ENCODE peak calls at places on chromosomes 7 and 10, in nine cellular contexts. U, J, M, N, Q, P, R, I and O are unnamed samples.

GRCh38 chr10:102434251-102434913 is 2.0 kb upstream of the CUEDC2 start:
- DNase-seq in U (no peak), J (peak; percentile 64), M (peak; percentile 87), N (no peak), Q (no peak), P (peak; percentile 61), R (peak; percentile 66), I (no peak), O (peak; percentile 93)

GRCh38 chr7:135512135-135512887 is 2.4 kb upstream of the CNOT4 start:
- DNase-seq in U (peak; percentile 71), J (peak; percentile 52), M (peak; percentile 74), N (peak; percentile 51), Q (peak; percentile 69), P (peak; percentile 68), R (peak; percentile 63), I (peak; percentile 34), O (no peak)

GRCh38 chr7:155806096-155806871 is 6.0 kb downstream of the SHH start:
- DNase-seq in U (peak; percentile 61), J (no peak), M (peak; percentile 35), N (no peak), Q (no peak), P (no peak), R (no peak), I (no peak), O (peak; percentile 91)

GRCh38 chr7:41994046-41994745 is 242.8 kb downstream of the GLI3 start:
- DNase-seq in U (no peak), J (no peak), M (peak; percentile 14), N (no peak), Q (no peak), P (no peak), R (no peak), I (no peak), O (no peak)

GRCh38 chr10:23157239-23157661 is 34.9 kb upstream of the PTF1A start:
- DNase-seq in U (no peak), J (no peak), M (no peak), N (no peak), Q (no peak), P (no peak), R (no peak), I (no peak), O (peak; percentile 65)

GRCh38 chr10:26274391-26274790 is 57.8 kb downstream of the GAD2 start:
- DNase-seq in U (no peak), J (no peak), M (no peak), N (no peak), Q (no peak), P (no peak), R (no peak), I (no peak), O (no peak)

GRCh38 chr10:123990889-123991288 is 99.3 kb upstream of the CPXM2 start:
- DNase-seq in U (no peak), J (no peak), M (no peak), N (no peak), Q (no peak), P (no peak), R (no peak), I (no peak), O (no peak)

GRCh38 chr7:130735273-130735716 is 1.3 kb upstream of the KLF14 start:
- DNase-seq in U (no peak), J (no peak), M (no peak), N (no peak), Q (no peak), P (no peak), R (no peak), I (no peak), O (no peak)

GRCh38 chr7:136923111-136923510 is 54.7 kb downstream of the CHRM2 start:
- DNase-seq in U (no peak), J (peak; percentile 77), M (peak; percentile 51), N (peak; percentile 68), Q (no peak), P (peak; percentile 15), R (no peak), I (no peak), O (no peak)

GRCh38 chr7:26201261-26202018 is at the start of gene CBX3:
- DNase-seq in U (peak; percentile 99), J (peak; percentile 70), M (peak; percentile 86), N (peak; percentile 48), Q (peak; percentile 63), P (peak; percentile 76), R (peak; percentile 94), I (peak; percentile 87), O (peak; percentile 97)

GRCh38 chr7:112207106-112207592 is 654 bp downstream of the ZNF277 start:
- DNase-seq in U (no peak), J (no peak), M (no peak), N (no peak), Q (peak; percentile 36), P (no peak), R (no peak), I (no peak), O (peak; percentile 80)

GRCh38 chr7:51276091-51276605 is 40.5 kb downstream of the COBL start:
- DNase-seq in U (no peak), J (no peak), M (no peak), N (no peak), Q (no peak), P (no peak), R (no peak), I (no peak), O (peak; percentile 72)

GRCh38 chr10:77932016-77932715 is 5.6 kb upstream of the DLG5 start:
- DNase-seq in U (no peak), J (no peak), M (no peak), N (no peak), Q (no peak), P (no peak), R (no peak), I (no peak), O (no peak)

GRCh38 chr10:35961501-35961900 is 319.4 kb upstream of the FZD8 start:
- DNase-seq in U (no peak), J (peak; percentile 68), M (peak; percentile 11), N (peak; percentile 65), Q (no peak), P (no peak), R (no peak), I (no peak), O (peak; percentile 9)

GRCh38 chr10:84798333-84798732 is 469.9 kb downstream of the CCSER2 start:
- DNase-seq in U (no peak), J (no peak), M (no peak), N (no peak), Q (no peak), P (no peak), R (no peak), I (no peak), O (no peak)

GRCh38 chr10:11225935-11226334 is 208.3 kb downstream of the CELF2 start:
- DNase-seq in U (no peak), J (no peak), M (no peak), N (no peak), Q (no peak), P (no peak), R (no peak), I (no peak), O (no peak)

GRCh38 chr10:45470098-45471012 is 96.3 kb downstream of the ALOX5 start:
- DNase-seq in U (no peak), J (peak; percentile 87), M (peak; percentile 82), N (peak; percentile 8), Q (no peak), P (peak; percentile 86), R (peak; percentile 46), I (no peak), O (no peak)

DNA sequence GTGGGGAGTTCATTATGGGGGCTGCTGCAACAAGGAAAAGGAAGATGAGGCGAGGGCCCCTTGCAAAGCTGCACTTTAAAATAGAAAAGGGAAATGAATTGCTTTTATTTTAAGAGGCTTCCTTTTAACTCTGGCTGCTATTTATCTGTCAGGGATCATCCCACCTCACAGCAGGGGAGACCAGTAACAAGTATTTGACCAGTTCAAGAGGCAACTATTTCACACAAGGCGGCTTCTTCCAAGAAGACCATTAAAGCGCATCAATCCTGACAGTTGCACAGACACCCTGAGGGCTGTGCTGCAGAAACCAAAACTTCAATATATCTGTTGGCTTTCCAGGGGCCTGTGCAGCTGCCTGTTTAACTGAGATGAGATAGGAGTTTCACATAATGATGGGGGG is 1009.2 kb downstream of the SORCS3 start:
- DNase-seq in U (peak; percentile 58), J (no peak), M (no peak), N (no peak), Q (no peak), P (no peak), R (no peak), I (no peak), O (no peak)
- TF ChIP-seq CTCF in U (no peak), J (no peak), M (no peak), N (no peak), Q (no peak), P (no peak), R (no peak), I (no peak), O (no peak)

GRCh38 chr10:128563904-128564303 is 437.7 kb upstream of the MKI67 start:
- DNase-seq in U (no peak), J (no peak), M (no peak), N (no peak), Q (no peak), P (no peak), R (no peak), I (no peak), O (no peak)
- H3K27ac ChIP-seq in U (no peak overlapping the region), J (no peak overlapping the region), M (no peak overlapping the region), N (no peak overlapping the region), Q (no peak overlapping the region), P (no peak overlapping the region), R (no peak overlapping the region), I (no peak overlapping the region), O (no peak overlapping the region)

DNA sequence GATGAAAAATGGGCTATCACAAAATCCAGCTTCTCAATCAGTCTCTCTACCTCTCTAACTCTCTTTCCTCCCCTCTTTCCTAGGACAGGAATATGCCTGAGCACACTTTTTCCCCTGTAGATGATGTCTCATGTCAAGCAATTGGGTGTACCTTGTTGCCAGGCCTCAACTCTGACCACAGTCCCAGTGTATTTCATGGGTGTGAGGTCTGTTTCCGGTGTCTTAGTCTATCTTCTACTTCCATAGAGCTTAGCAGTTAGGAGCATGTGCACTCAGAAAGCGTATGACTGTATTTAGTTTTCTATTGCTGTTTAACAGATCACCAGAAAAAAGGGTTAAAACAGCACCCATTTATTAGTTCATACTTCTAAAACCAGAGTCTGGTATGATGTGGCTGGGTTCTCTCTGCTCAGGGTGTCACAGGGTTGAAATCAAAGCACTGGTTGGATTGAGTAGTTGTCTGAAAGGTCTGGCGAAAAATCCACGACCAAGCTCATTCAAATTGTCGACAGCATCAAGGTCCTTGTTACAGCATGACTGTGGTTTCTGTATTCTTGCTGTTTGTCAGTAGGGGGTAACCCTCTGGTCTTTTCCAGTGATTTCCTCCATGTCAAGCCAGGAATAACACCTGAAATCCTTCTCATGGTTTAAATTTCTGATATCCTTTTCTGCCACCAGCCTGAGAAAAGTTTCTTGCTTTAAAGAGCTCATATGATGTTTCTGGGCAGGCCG is 130.0 kb downstream of the THSD7A start:
- DNase-seq in U (no peak), J (no peak), M (no peak), N (peak; percentile 25), Q (no peak), P (no peak), R (no peak), I (no peak), O (no peak)
- TF ChIP-seq CTCF in U (no peak), J (no peak), M (no peak), N (no peak), Q (no peak), P (no peak), R (no peak), I (no peak), O (no peak)

DNA sequence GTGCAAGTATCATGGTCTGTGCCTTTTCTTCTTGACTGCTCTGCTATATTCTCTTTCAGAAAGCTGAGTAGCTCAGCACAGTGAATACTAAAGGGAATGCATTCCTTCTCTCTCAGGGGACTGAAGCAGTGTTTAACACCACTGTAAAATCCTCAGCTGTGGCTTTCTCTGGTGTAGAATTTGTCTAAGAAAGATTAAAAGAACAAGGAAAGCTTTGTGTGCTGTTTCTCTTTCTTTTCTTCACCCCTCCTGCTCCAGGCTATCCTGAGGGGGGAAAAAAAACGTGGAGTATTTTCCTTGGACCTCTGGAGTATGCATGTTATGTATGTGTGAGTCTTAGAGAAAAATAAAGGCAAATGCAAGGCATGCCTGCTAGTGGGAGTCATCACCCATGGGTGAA is 383.9 kb downstream of the AUTS2 start:
- DNase-seq in U (peak; percentile 82), J (no peak), M (peak; percentile 85), N (peak; percentile 5), Q (no peak), P (no peak), R (no peak), I (no peak), O (peak; percentile 21)
- H3K27ac ChIP-seq in U (peak overlapping the region; percentile 57), J (no peak overlapping the region), M (peak overlapping the region; percentile 49), N (no peak overlapping the region), Q (no peak overlapping the region), P (no peak overlapping the region), R (no peak overlapping the region), I (no peak overlapping the region), O (no peak overlapping the region)